ENCODE peak calls at places on chromosome 9, in seven cellular contexts. Q is neuronal stem cell, D is mesendoderm, F is IMR-90, B is H1, Y is H9, O is trophoblast cell. T is an unnamed sample.
A peak's percentile ranks its signal among the peaks of the same experiment; 100 is the strongest.

GRCh38 chr9:127505396-127506116 is 54.2 kb downstream of the LRSAM1 start:
- DNase-seq in Q (no peak), D (peak; percentile 54), F (no peak), B (peak; percentile 78), Y (peak; percentile 73), O (peak; percentile 31), T (peak; percentile 72)

GRCh38 chr9:84140535-84141101 is 160.0 kb downstream of the RMI1 start:
- DNase-seq in Q (peak; percentile 42), D (peak; percentile 14), F (peak; percentile 18), B (peak; percentile 76), Y (peak; percentile 63), O (peak; percentile 42), T (peak; percentile 43)

GRCh38 chr9:90245661-90246060 is 397.0 kb downstream of the DIRAS2 start:
- DNase-seq in Q (no peak), D (no peak), F (no peak), B (no peak), Y (no peak), O (no peak), T (no peak)

GRCh38 chr9:5886114-5886939 is 4.4 kb upstream of the MLANA start:
- DNase-seq in Q (peak; percentile 71), D (peak; percentile 92), F (peak; percentile 65), B (peak; percentile 94), Y (peak; percentile 91), O (peak; percentile 87), T (peak; percentile 66)

GRCh38 chr9:127030814-127031740 is 91.4 kb downstream of the ANGPTL2 start:
- DNase-seq in Q (no peak), D (no peak), F (no peak), B (no peak), Y (no peak), O (no peak), T (no peak)

GRCh38 chr9:28135571-28135970 is 562.3 kb upstream of the C9orf72 start:
- DNase-seq in Q (no peak), D (peak; percentile 62), F (no peak), B (no peak), Y (no peak), O (no peak), T (peak; percentile 20)

GRCh38 chr9:95880011-95880690 is 4.7 kb downstream of the ERCC6L2 start:
- DNase-seq in Q (no peak), D (no peak), F (peak; percentile 95), B (no peak), Y (no peak), O (no peak), T (peak; percentile 95)

GRCh38 chr9:123003467-123003866 is 30.0 kb upstream of the GPR21 start:
- DNase-seq in Q (no peak), D (no peak), F (peak; percentile 61), B (no peak), Y (no peak), O (no peak), T (peak; percentile 31)

GRCh38 chr9:121277518-121278275 is 9.7 kb downstream of the GSN start:
- DNase-seq in Q (no peak), D (no peak), F (peak; percentile 77), B (no peak), Y (no peak), O (peak; percentile 59), T (peak; percentile 75)

GRCh38 chr9:104914458-104914857 is 13.5 kb downstream of the ABCA1 start:
- DNase-seq in Q (no peak), D (no peak), F (no peak), B (no peak), Y (no peak), O (no peak), T (no peak)

GRCh38 chr9:35495984-35496383 is 6.1 kb downstream of the RUSC2 start:
- DNase-seq in Q (no peak), D (no peak), F (no peak), B (no peak), Y (no peak), O (no peak), T (no peak)

GRCh38 chr9:135554718-135555117 is 6.8 kb upstream of the PAEP start:
- DNase-seq in Q (no peak), D (no peak), F (no peak), B (no peak), Y (no peak), O (no peak), T (peak; percentile 36)

GRCh38 chr9:137138058-137138697 is 776 bp upstream of the GRIN1 start:
- DNase-seq in Q (no peak), D (peak; percentile 74), F (no peak), B (peak; percentile 87), Y (peak; percentile 74), O (no peak), T (no peak)

GRCh38 chr9:136821333-136822031 is 13.7 kb downstream of the RABL6 start:
- DNase-seq in Q (no peak), D (peak; percentile 47), F (no peak), B (no peak), Y (no peak), O (no peak), T (peak; percentile 33)

GRCh38 chr9:38622083-38622674 is 1.8 kb upstream of the ANKRD18A start:
- DNase-seq in Q (peak; percentile 29), D (peak; percentile 54), F (no peak), B (peak; percentile 73), Y (peak; percentile 53), O (peak; percentile 65), T (peak; percentile 17)

GRCh38 chr9:133701321-133701980 is 36.7 kb downstream of the SARDH start:
- DNase-seq in Q (no peak), D (no peak), F (no peak), B (no peak), Y (no peak), O (no peak), T (no peak)

GRCh38 chr9:128553695-128554094 is 1.3 kb downstream of the SPTAN1 start:
- DNase-seq in Q (no peak), D (peak; percentile 18), F (peak; percentile 86), B (no peak), Y (no peak), O (peak; percentile 17), T (peak; percentile 84)

GRCh38 chr9:124033967-124034366 is 22.4 kb downstream of the LHX2 start:
- DNase-seq in Q (no peak), D (no peak), F (no peak), B (no peak), Y (no peak), O (no peak), T (no peak)

GRCh38 chr9:133683494-133684460 is 47.6 kb downstream of the DBH start:
- DNase-seq in Q (no peak), D (peak; percentile 79), F (peak; percentile 4), B (no peak), Y (no peak), O (no peak), T (peak; percentile 65)

GRCh38 chr9:37801287-37801850 is 772 bp downstream of the DCAF10 start:
- DNase-seq in Q (no peak), D (peak; percentile 53), F (peak; percentile 9), B (no peak), Y (peak; percentile 32), O (peak; percentile 35), T (peak; percentile 50)

GRCh38 chr9:93306081-93306480 is 122.1 kb downstream of the WNK2 start:
- DNase-seq in Q (no peak), D (no peak), F (no peak), B (peak; percentile 45), Y (no peak), O (no peak), T (no peak)
- H3K4ac ChIP-seq in Q (no peak overlapping the region), D (no peak overlapping the region), F (no peak overlapping the region), B (no peak overlapping the region), Y (no peak overlapping the region), O (no peak overlapping the region), T (no peak overlapping the region)

GRCh38 chr9:79663878-79664277 is 92.1 kb downstream of the TLE4 start:
- DNase-seq in Q (peak; percentile 37), D (no peak), F (no peak), B (no peak), Y (no peak), O (no peak), T (peak; percentile 45)
- H3K4ac ChIP-seq in Q (no peak overlapping the region), D (no peak overlapping the region), F (no peak overlapping the region), B (no peak overlapping the region), Y (no peak overlapping the region), O (no peak overlapping the region), T (no peak overlapping the region)

GRCh38 chr9:111525056-111525977 is at the start of gene ZNF483:
- DNase-seq in Q (peak; percentile 84), D (peak; percentile 90), F (peak; percentile 75), B (peak; percentile 94), Y (peak; percentile 93), O (peak; percentile 76), T (peak; percentile 75)

GRCh38 chr9:111531716-111532115 is 6.7 kb downstream of the ZNF483 start:
- DNase-seq in Q (no peak), D (no peak), F (no peak), B (no peak), Y (no peak), O (no peak), T (no peak)

GRCh38 chr9:111527347-111527746 is 2.4 kb downstream of the ZNF483 start:
- DNase-seq in Q (no peak), D (no peak), F (no peak), B (no peak), Y (no peak), O (no peak), T (no peak)

GRCh38 chr9:111533099-111533785 is 8.3 kb downstream of the ZNF483 start:
- DNase-seq in Q (no peak), D (no peak), F (peak; percentile 40), B (no peak), Y (no peak), O (peak; percentile 87), T (no peak)

GRCh38 chr9:111529787-111530186 is 4.8 kb downstream of the ZNF483 start:
- DNase-seq in Q (no peak), D (no peak), F (no peak), B (no peak), Y (peak; percentile 87), O (no peak), T (no peak)
- H3K4ac ChIP-seq in Q (no peak overlapping the region), D (no peak overlapping the region), F (no peak overlapping the region), B (no peak overlapping the region), Y (no peak overlapping the region), O (no peak overlapping the region), T (no peak overlapping the region)

DNA sequence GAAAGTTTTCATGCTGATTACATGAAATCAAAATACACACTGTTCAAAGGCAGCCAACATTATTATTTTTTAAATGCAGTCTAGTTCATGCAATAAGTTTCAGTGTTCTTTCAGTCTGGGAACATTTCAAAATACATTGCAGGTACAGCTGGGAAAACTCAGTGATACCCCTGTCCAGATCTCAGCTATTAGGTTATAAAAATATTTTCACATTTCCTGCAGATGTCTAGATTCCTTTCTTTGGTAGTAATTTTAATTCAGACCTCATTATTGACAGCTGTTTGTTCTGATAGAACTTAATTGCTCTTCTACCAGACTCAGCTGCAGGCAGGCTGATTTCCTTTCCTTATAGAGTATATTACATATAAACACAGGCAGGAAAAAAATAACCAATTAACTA is 556.8 kb upstream of the DMAC1 start:
- DNase-seq in Q (no peak), D (no peak), F (no peak), B (no peak), Y (no peak), O (no peak), T (no peak)
- H3K4ac ChIP-seq in Q (no peak overlapping the region), D (no peak overlapping the region), F (no peak overlapping the region), B (no peak overlapping the region), Y (no peak overlapping the region), O (no peak overlapping the region), T (no peak overlapping the region)

GRCh38 chr9:4604678-4605095 is 57.4 kb upstream of the PLPP6 start:
- DNase-seq in Q (peak; percentile 72), D (peak; percentile 81), F (peak; percentile 59), B (peak; percentile 81), Y (peak; percentile 70), O (peak; percentile 97), T (peak; percentile 67)
- H3K4ac ChIP-seq in Q (no peak overlapping the region), D (no peak overlapping the region), F (no peak overlapping the region), B (no peak overlapping the region), Y (no peak overlapping the region), O (no peak overlapping the region), T (no peak overlapping the region)

GRCh38 chr9:71446081-71446480 is 322.2 kb downstream of the CEMIP2 start:
- DNase-seq in Q (peak; percentile 21), D (no peak), F (no peak), B (no peak), Y (no peak), O (no peak), T (no peak)
- H3K4ac ChIP-seq in Q (no peak overlapping the region), D (no peak overlapping the region), F (no peak overlapping the region), B (no peak overlapping the region), Y (no peak overlapping the region), O (no peak overlapping the region), T (no peak overlapping the region)

T was measured in mesenchymal stem cell.